ENCODE peak calls at places on chromosomes 16 and 17, in nine cellular contexts. D is SW480; Y is stromal cell of bone marrow; E is stimulated activated CD4-positive, alpha-beta T cell treated with anti-CD3 and anti-CD28 coated beads, Interleukin-2, amount 100 ng/mL, for 48 hours; W is adipocyte; I is NCI-H510A treated with DMSO at 0.1 percent for 48 hours; K is HT1080; F is substantia nigra; M is T-cell. B is an unnamed sample.

GRCh38 chr17:28340374-28340773 is 4.8 kb downstream of the TNFAIP1 start:
- DNase-seq in D (no peak), Y (no peak), E (no peak), W (no peak), I (no peak), K (no peak), F (no peak), M (no peak), B (no peak)

GRCh38 chr17:79808763-79809529 is 12.1 kb upstream of the CBX8 start:
- DNase-seq in D (peak), Y (no peak), E (no peak), W (no peak), I (peak), K (peak), F (no peak), M (no peak), B (no peak)

GRCh38 chr16:3021449-3022207 is 1.5 kb downstream of the TNFRSF12A start:
- DNase-seq in D (peak), Y (peak), E (peak), W (peak), I (peak), K (peak), F (no peak), M (peak), B (peak)

GRCh38 chr17:76903631-76904030 is 35.4 kb downstream of the MGAT5B start:
- DNase-seq in D (no peak), Y (no peak), E (no peak), W (no peak), I (no peak), K (no peak), F (no peak), M (no peak), B (no peak)

GRCh38 chr17:33977729-33978514 is 277.2 kb upstream of the CCL2 start:
- DNase-seq in D (no peak), Y (no peak), E (no peak), W (no peak), I (no peak), K (peak), F (no peak), M (no peak), B (no peak)

GRCh38 chr17:80856863-80857488 is 134.7 kb upstream of the CHMP6 start:
- DNase-seq in D (no peak), Y (no peak), E (no peak), W (peak), I (no peak), K (no peak), F (no peak), M (no peak), B (no peak)

GRCh38 chr16:89185062-89185751 is 13.7 kb downstream of the CDH15 start:
- DNase-seq in D (no peak), Y (no peak), E (no peak), W (no peak), I (no peak), K (no peak), F (no peak), M (no peak), B (no peak)

GRCh38 chr17:6994666-6995246 is 1.1 kb upstream of the ALOX12 start:
- DNase-seq in D (no peak), Y (no peak), E (no peak), W (peak), I (no peak), K (no peak), F (no peak), M (no peak), B (no peak)

GRCh38 chr16:52825882-52826281 is 226.8 kb downstream of the CHD9NB start:
- DNase-seq in D (no peak), Y (no peak), E (no peak), W (no peak), I (peak), K (no peak), F (no peak), M (no peak), B (no peak)

GRCh38 chr17:59761385-59762021 is 54.0 kb downstream of the VMP1 start:
- DNase-seq in D (no peak), Y (no peak), E (no peak), W (peak), I (no peak), K (no peak), F (no peak), M (no peak), B (peak)

GRCh38 chr17:69448431-69449102 is 34.1 kb downstream of the MAP2K6 start:
- DNase-seq in D (no peak), Y (peak), E (no peak), W (peak), I (no peak), K (no peak), F (peak), M (no peak), B (peak)

GRCh38 chr16:53773881-53774280 is 69.9 kb downstream of the FTO start:
- DNase-seq in D (no peak), Y (no peak), E (no peak), W (no peak), I (no peak), K (no peak), F (no peak), M (no peak), B (no peak)

GRCh38 chr17:49763735-49764558 is at the start of gene FAM117A:
- DNase-seq in D (peak), Y (peak), E (peak), W (peak), I (peak), K (peak), F (peak), M (peak), B (peak)

GRCh38 chr16:20385844-20386832 is 18.4 kb downstream of the PDILT start:
- DNase-seq in D (peak), Y (peak), E (peak), W (peak), I (peak), K (peak), F (no peak), M (peak), B (peak)

GRCh38 chr16:71352963-71353460 is 5.5 kb upstream of the CALB2 start:
- DNase-seq in D (no peak), Y (no peak), E (no peak), W (no peak), I (no peak), K (no peak), F (no peak), M (no peak), B (no peak)

GRCh38 chr16:55030944-55031343 is 100.3 kb downstream of the IRX5 start:
- DNase-seq in D (no peak), Y (no peak), E (no peak), W (no peak), I (no peak), K (no peak), F (no peak), M (no peak), B (no peak)

GRCh38 chr16:82995927-82996441 is 369.2 kb downstream of the CDH13 start:
- DNase-seq in D (peak), Y (peak), E (no peak), W (peak), I (peak), K (peak), F (no peak), M (no peak), B (peak)

GRCh38 chr17:61307905-61308886 is 91.4 kb upstream of the TBX2 start:
- DNase-seq in D (no peak), Y (peak), E (no peak), W (peak), I (no peak), K (peak), F (no peak), M (no peak), B (peak)

GRCh38 chr16:67393111-67393789 is at the start of gene TPPP3:
- DNase-seq in D (peak), Y (peak), E (peak), W (peak), I (peak), K (no peak), F (peak), M (peak), B (peak)

GRCh38 chr17:57294629-57295501 is 38.5 kb downstream of the MSI2 start:
- DNase-seq in D (peak), Y (no peak), E (peak), W (no peak), I (peak), K (peak), F (no peak), M (no peak), B (no peak)

GRCh38 chr16:69351309-69352027 is at the start of gene TMED6:
- DNase-seq in D (peak), Y (no peak), E (no peak), W (no peak), I (no peak), K (no peak), F (no peak), M (no peak), B (no peak)

GRCh38 chr16:28110479-28110878 is 47.0 kb upstream of the GSG1L start:
- DNase-seq in D (no peak), Y (no peak), E (no peak), W (no peak), I (no peak), K (no peak), F (no peak), M (no peak), B (no peak)

GRCh38 chr17:40497704-40498103 is 3.7 kb downstream of the TNS4 start:
- DNase-seq in D (no peak), Y (peak), E (no peak), W (peak), I (no peak), K (no peak), F (no peak), M (no peak), B (peak)

GRCh38 chr16:22397459-22397858 is 23.0 kb upstream of the CDR2 start:
- DNase-seq in D (no peak), Y (peak), E (no peak), W (peak), I (no peak), K (peak), F (no peak), M (no peak), B (peak)

GRCh38 chr16:24689128-24689527 is 40.3 kb upstream of the TNRC6A start:
- DNase-seq in D (peak), Y (peak), E (no peak), W (peak), I (peak), K (peak), F (no peak), M (no peak), B (peak)

GRCh38 chr17:80862341-80862969 is 129.2 kb upstream of the CHMP6 start:
- DNase-seq in D (no peak), Y (no peak), E (no peak), W (no peak), I (no peak), K (no peak), F (no peak), M (no peak), B (no peak)

GRCh38 chr16:31127182-31127581 is 8.3 kb downstream of the PRSS8 start:
- DNase-seq in D (no peak), Y (no peak), E (no peak), W (no peak), I (no peak), K (no peak), F (no peak), M (no peak), B (no peak)

B was measured in AG20443.